ENCODE peak calls at places on chromosomes 2 and 18, in nine cellular contexts. E, T, A, O, K, F, U, G and V are unnamed samples. For H3K4me1 and H3K9me3, the result is how much of the 10 kb centered on the place peaks cover.

GRCh38 chr2:18363348-18363747 is 197.1 kb downstream of the RDH14 start:
- DNase-seq in E (no peak), T (no peak), A (no peak), O (no peak), K (no peak), F (no peak), U (no peak), G (no peak), V (no peak)

GRCh38 chr2:50777954-50778353 is 254.0 kb downstream of the NRXN1 start:
- DNase-seq in E (no peak), T (no peak), A (no peak), O (no peak), K (no peak), F (no peak), U (no peak), G (no peak), V (no peak)

GRCh38 chr2:121617042-121617599 is 32.1 kb downstream of the CLASP1 start:
- DNase-seq in E (no peak), T (no peak), A (no peak), O (peak), K (no peak), F (peak), U (no peak), G (no peak), V (no peak)

GRCh38 chr2:190579945-190580866 is 45.7 kb upstream of the NEMP2 start:
- DNase-seq in E (no peak), T (no peak), A (no peak), O (no peak), K (no peak), F (no peak), U (no peak), G (no peak), V (no peak)

GRCh38 chr2:204019572-204020501 is 83.3 kb downstream of the ICOS start:
- DNase-seq in E (no peak), T (no peak), A (no peak), O (no peak), K (no peak), F (peak), U (peak), G (peak), V (no peak)

GRCh38 chr2:41914936-41915335 is 132.9 kb upstream of the PKDCC start:
- DNase-seq in E (no peak), T (no peak), A (no peak), O (no peak), K (no peak), F (peak), U (no peak), G (peak), V (no peak)

GRCh38 chr18:6013101-6013790 is 117.9 kb upstream of the TMEM200C start:
- DNase-seq in E (no peak), T (no peak), A (no peak), O (no peak), K (no peak), F (peak), U (no peak), G (no peak), V (no peak)

GRCh38 chr2:238097988-238098853 is 1.9 kb upstream of the ESPNL start:
- DNase-seq in E (peak), T (no peak), A (peak), O (peak), K (no peak), F (peak), U (peak), G (peak), V (peak)

GRCh38 chr2:12587729-12588522 is 128.8 kb upstream of the TRIB2 start:
- DNase-seq in E (no peak), T (no peak), A (no peak), O (no peak), K (peak), F (peak), U (no peak), G (peak), V (no peak)

GRCh38 chr2:214217599-214217998 is 193.3 kb upstream of the VWC2L start:
- DNase-seq in E (no peak), T (no peak), A (no peak), O (peak), K (no peak), F (no peak), U (no peak), G (no peak), V (no peak)

GRCh38 chr2:132651115-132652099 is 18.6 kb downstream of the LYPD1 start:
- DNase-seq in E (no peak), T (no peak), A (no peak), O (peak), K (no peak), F (peak), U (peak), G (peak), V (no peak)

GRCh38 chr18:44731866-44732555 is 51.3 kb downstream of the SETBP1 start:
- DNase-seq in E (no peak), T (no peak), A (no peak), O (no peak), K (no peak), F (peak), U (no peak), G (peak), V (no peak)

GRCh38 chr2:156331572-156332451 is 709 bp downstream of the NR4A2 start:
- DNase-seq in E (peak), T (peak), A (peak), O (peak), K (peak), F (peak), U (peak), G (peak), V (peak)

GRCh38 chr2:36708119-36708741 is 11.7 kb downstream of the VIT start:
- DNase-seq in E (no peak), T (no peak), A (peak), O (no peak), K (no peak), F (peak), U (no peak), G (peak), V (no peak)

GRCh38 chr18:23137093-23137640 is 1.9 kb downstream of the CABLES1 start:
- DNase-seq in E (no peak), T (peak), A (no peak), O (no peak), K (no peak), F (no peak), U (no peak), G (no peak), V (no peak)

GRCh38 chr2:241900251-241901017 is 30.9 kb downstream of the RTP5 start:
- DNase-seq in E (peak), T (no peak), A (no peak), O (no peak), K (peak), F (no peak), U (no peak), G (no peak), V (no peak)

GRCh38 chr2:36556847-36557246 is 41.1 kb downstream of the FEZ2 start:
- DNase-seq in E (no peak), T (no peak), A (no peak), O (no peak), K (no peak), F (peak), U (no peak), G (peak), V (no peak)

GRCh38 chr2:95314964-95315611 is 17.9 kb downstream of the KCNIP3 start:
- DNase-seq in E (no peak), T (peak), A (no peak), O (peak), K (no peak), F (peak), U (peak), G (peak), V (peak)

GRCh38 chr2:98463988-98464771 is 19.5 kb downstream of the INPP4A start:
- DNase-seq in E (no peak), T (no peak), A (no peak), O (no peak), K (no peak), F (no peak), U (no peak), G (no peak), V (no peak)

GRCh38 chr2:98463551-98463971 is 18.9 kb downstream of the INPP4A start:
- DNase-seq in E (no peak), T (no peak), A (no peak), O (no peak), K (no peak), F (no peak), U (no peak), G (no peak), V (no peak)

GRCh38 chr2:98463081-98463481 is 18.4 kb downstream of the INPP4A start:
- DNase-seq in E (no peak), T (no peak), A (no peak), O (no peak), K (no peak), F (no peak), U (no peak), G (no peak), V (no peak)

GRCh38 chr2:98465456-98466201 is 21.0 kb downstream of the INPP4A start:
- DNase-seq in E (peak), T (peak), A (no peak), O (no peak), K (peak), F (peak), U (no peak), G (no peak), V (peak)

GRCh38 chr2:98464772-98465310 is 20.2 kb downstream of the INPP4A start:
- DNase-seq in E (no peak), T (no peak), A (no peak), O (no peak), K (no peak), F (no peak), U (no peak), G (no peak), V (no peak)
- H3K4me1 ChIP-seq in E (under half), T (under half), A (under half), O (under half), K (under half), F (under half), U (under half), G (under half), V (under half)

DNA sequence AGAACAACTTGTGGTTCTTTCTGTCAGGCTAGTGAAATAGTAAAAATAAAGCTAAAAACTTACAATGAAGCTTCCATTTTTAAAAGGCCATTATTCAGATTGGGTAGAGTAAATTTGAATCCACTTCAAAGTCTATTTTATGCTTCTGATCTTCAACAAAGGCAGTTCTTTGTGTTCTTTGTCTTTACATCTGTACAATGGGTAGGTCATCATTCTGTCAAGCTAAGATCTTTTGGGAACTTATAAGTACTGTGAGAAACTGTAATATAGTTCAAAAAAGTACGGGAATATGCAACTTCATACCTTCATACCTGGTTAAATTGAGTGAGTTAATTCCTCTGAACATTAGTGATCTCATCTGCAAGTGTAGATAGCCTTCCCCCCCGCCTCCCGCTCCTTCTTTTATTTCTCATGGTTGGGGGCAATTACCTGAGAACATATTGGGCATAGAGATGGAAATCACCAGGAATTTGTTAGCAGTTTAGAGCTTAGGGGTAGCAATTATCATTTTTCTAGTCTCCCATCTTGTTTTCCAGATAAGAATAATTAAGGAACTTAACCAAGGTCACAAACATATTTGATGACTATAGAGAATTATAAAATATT is 9.7 kb downstream of the CNOT9 start:
- DNase-seq in E (no peak), T (no peak), A (no peak), O (no peak), K (no peak), F (no peak), U (no peak), G (no peak), V (no peak)
- H3K4me3 ChIP-seq in E (no peak), T (no peak), A (no peak), O (no peak), K (no peak), F (no peak), U (no peak), G (no peak), V (no peak)

GRCh38 chr2:120149406-120149805 is 73.8 kb downstream of the TMEM185B start:
- DNase-seq in E (no peak), T (no peak), A (no peak), O (no peak), K (no peak), F (no peak), U (no peak), G (no peak), V (no peak)
- H3K9me3 ChIP-seq in E (under half), T (under half), A (under half), O (under half), K (under half), F (under half), U (under half), G (under half), V (under half)

GRCh38 chr2:207163053-207163814 is 2.5 kb downstream of the KLF7 start:
- DNase-seq in E (no peak), T (no peak), A (no peak), O (no peak), K (peak), F (peak), U (peak), G (peak), V (peak)
- H3K4me1 ChIP-seq in E (under half), T (under half), A (under half), O (under half), K (under half), F (under half), U (half or more), G (half or more), V (under half)

DNA sequence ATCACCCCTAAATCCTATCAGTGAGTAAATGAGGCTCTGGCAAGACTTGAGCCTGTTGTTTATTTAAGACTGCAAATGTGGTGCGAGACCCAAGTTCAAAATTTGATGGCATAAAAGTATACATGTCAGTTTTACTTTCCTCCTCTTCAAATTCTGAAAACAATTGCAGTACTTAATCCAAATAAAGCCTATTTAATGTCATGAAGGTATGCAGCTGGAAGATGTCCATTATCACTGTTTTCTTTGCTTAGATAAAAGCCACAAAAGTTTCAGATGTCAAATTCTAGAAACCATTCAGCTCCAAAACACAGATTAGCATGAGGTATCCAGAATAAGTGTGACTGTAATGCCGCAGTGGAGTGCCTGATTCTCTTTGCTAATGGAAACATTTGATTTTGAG is 3.4 kb downstream of the APCDD1 start:
- DNase-seq in E (no peak), T (no peak), A (no peak), O (no peak), K (no peak), F (no peak), U (no peak), G (no peak), V (no peak)
- H3K4me3 ChIP-seq in E (no peak), T (no peak), A (no peak), O (no peak), K (no peak), F (no peak), U (no peak), G (peak), V (peak)

GRCh38 chr2:89819809-89820208 is 1128.3 kb downstream of the RPIA start:
- DNase-seq in E (no peak), T (no peak), A (no peak), O (no peak), K (no peak), F (no peak), U (no peak), G (no peak), V (no peak)
- H3K9me3 ChIP-seq in E (under half), T (under half), A (under half), O (half or more), K (under half), F (under half), U (under half), G (half or more), V (under half)

DNA sequence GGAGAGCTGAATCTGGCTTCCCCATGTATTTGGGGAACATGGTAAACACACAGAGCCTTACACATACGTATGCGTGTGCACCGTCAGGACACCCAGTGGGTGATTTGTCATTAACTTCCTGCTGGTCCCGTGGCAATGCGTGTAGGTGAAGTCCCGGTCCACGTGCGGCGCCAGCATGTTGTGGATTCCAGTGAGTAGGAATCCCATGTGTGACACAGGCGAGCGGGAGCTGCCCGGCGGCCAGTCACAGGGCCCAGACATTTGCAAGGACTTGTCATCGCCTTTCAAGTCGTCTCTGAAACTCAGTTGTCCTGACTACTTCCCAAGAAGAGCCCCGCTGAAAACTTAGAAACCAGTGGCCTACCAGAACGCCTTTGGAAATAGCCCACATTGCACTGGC is 102.0 kb downstream of the RNF144A start:
- DNase-seq in E (no peak), T (no peak), A (no peak), O (no peak), K (no peak), F (no peak), U (no peak), G (no peak), V (no peak)
- H3K4me1 ChIP-seq in E (under half), T (under half), A (under half), O (under half), K (under half), F (under half), U (under half), G (under half), V (under half)

DNA sequence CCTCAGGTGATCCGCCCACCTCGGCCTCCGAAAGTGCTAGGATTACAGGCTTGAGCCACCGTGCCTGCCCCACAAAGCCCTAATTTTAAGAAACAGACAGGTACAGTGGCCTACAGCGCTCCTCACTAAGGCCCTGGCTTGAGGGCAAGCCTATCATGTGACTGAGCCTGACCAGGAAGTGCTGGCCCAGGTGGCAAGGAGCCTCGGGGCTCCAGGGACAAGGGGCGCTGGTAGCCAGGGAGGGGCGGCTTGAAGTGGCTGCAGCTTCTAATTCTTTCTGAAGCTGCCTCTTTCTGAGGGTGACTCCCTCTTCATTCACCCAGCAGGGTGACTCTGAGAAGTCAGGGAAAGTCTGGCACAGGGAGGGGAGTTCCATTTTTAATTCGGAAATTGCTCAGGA is 115.8 kb downstream of the FAM210A start:
- DNase-seq in E (no peak), T (no peak), A (no peak), O (no peak), K (no peak), F (peak), U (no peak), G (no peak), V (no peak)
- H3K4me3 ChIP-seq in E (no peak), T (no peak), A (no peak), O (no peak), K (peak), F (peak), U (no peak), G (peak), V (peak)